ENCODE peak calls at places on chromosomes 7 and 10, in seven cellular contexts. J, Z, X, D, M, L and K are unnamed samples.

GRCh38 chr7:92496876-92497275 is 19.1 kb upstream of the ERVW-1 start:
- DNase-seq in J (no peak), M (no peak), L (no peak), Z (peak; percentile 12), D (no peak), X (no peak), K (no peak)

GRCh38 chr10:52194188-52194587 is 119.9 kb upstream of the DKK1 start:
- DNase-seq in M (no peak), L (no peak), J (peak; percentile 3), X (no peak), Z (no peak), D (no peak), K (no peak)

GRCh38 chr7:20785211-20786048 is 1.3 kb downstream of the SP8 start:
- DNase-seq in X (no peak), M (no peak), D (no peak), J (peak; percentile 88), Z (no peak), L (no peak), K (peak; percentile 26)

GRCh38 chr10:94178475-94179251 is 184.1 kb downstream of the NOC3L start:
- DNase-seq in L (no peak), M (no peak), Z (no peak), X (no peak), D (no peak), J (no peak), K (no peak)

GRCh38 chr7:20839987-20840386 is 53.3 kb upstream of the SP8 start:
- DNase-seq in D (no peak), J (no peak), X (no peak), Z (no peak), M (no peak), L (no peak), K (no peak)

GRCh38 chr10:60236869-60237524 is 152.7 kb downstream of the ANK3 start:
- DNase-seq in D (peak; percentile 73), M (peak; percentile 79), X (no peak), L (no peak), J (no peak), Z (peak; percentile 27), K (peak; percentile 40)

GRCh38 chr7:98616381-98617050 is 569 bp upstream of the NPTX2 start:
- DNase-seq in M (no peak), X (no peak), Z (no peak), L (no peak), J (no peak), D (no peak), K (no peak)

GRCh38 chr10:3137958-3138726 is 34.4 kb downstream of the PITRM1 start:
- DNase-seq in Z (no peak), J (no peak), D (no peak), M (no peak), X (no peak), L (no peak), K (no peak)

GRCh38 chr10:631266-631665 is 58.2 kb downstream of the DIP2C start:
- DNase-seq in Z (no peak), L (no peak), D (no peak), M (no peak), X (no peak), J (no peak), K (no peak)

GRCh38 chr7:2880051-2880450 is 35.9 kb upstream of the GNA12 start:
- DNase-seq in D (no peak), Z (no peak), M (no peak), X (no peak), L (no peak), J (no peak), K (no peak)

GRCh38 chr10:131140606-131141005 is 170.9 kb downstream of the TCERG1L start:
- DNase-seq in Z (no peak), J (no peak), L (no peak), X (no peak), M (no peak), D (no peak), K (no peak)

GRCh38 chr10:27150261-27150660 is 3.9 kb downstream of the YME1L1 start:
- DNase-seq in Z (no peak), M (no peak), X (no peak), J (no peak), D (no peak), L (no peak), K (no peak)

GRCh38 chr7:71777278-71777677 is 634.9 kb downstream of the CALN1 start:
- DNase-seq in Z (no peak), D (no peak), X (no peak), M (no peak), L (no peak), J (no peak), K (no peak)

GRCh38 chr7:22876986-22877729 is 54.5 kb upstream of the TOMM7 start:
- DNase-seq in Z (no peak), M (no peak), L (no peak), X (no peak), J (peak; percentile 52), D (no peak), K (no peak)

GRCh38 chr10:125128397-125129075 is 31.8 kb downstream of the CTBP2 start:
- DNase-seq in Z (no peak), M (no peak), X (no peak), D (no peak), J (no peak), L (no peak), K (no peak)

GRCh38 chr10:88238515-88238914 is 344.6 kb downstream of the RNLS start:
- DNase-seq in X (no peak), Z (no peak), L (no peak), J (no peak), D (no peak), M (no peak), K (no peak)

GRCh38 chr10:57333880-57334279 is 933.8 kb downstream of the IPMK start:
- DNase-seq in M (no peak), J (no peak), Z (no peak), L (no peak), X (no peak), D (no peak), K (no peak)

GRCh38 chr10:18005781-18006456 is 54.2 kb downstream of the SLC39A12 start:
- DNase-seq in J (no peak), Z (peak; percentile 83), M (no peak), D (no peak), L (peak; percentile 67), X (peak; percentile 35), K (no peak)